ENCODE peak calls at places on chromosomes 2 and 18, in seven cellular contexts. C, I, A, V, L, M and X are unnamed samples.

GRCh38 chr2:88753833-88754584 is 62.5 kb downstream of the RPIA start:
- DNase-seq in C (peak; percentile 1), I (no peak), A (no peak), V (no peak), L (no peak), M (no peak), X (peak; percentile 57)

GRCh38 chr2:256094-256493 is 7.7 kb downstream of the SH3YL1 start:
- DNase-seq in C (no peak), I (no peak), A (no peak), V (no peak), L (no peak), M (no peak), X (no peak)

GRCh38 chr18:58847383-58848071 is 17.1 kb upstream of the ZNF532 start:
- DNase-seq in C (no peak), I (no peak), A (no peak), V (no peak), L (no peak), M (no peak), X (no peak)

GRCh38 chr18:67367540-67367939 is 149.0 kb downstream of the DSEL start:
- DNase-seq in C (peak; percentile 3), I (no peak), A (no peak), V (no peak), L (no peak), M (no peak), X (no peak)

GRCh38 chr2:45674035-45674791 is 22.7 kb downstream of the PRKCE start:
- DNase-seq in C (no peak), I (no peak), A (no peak), V (no peak), L (no peak), M (peak; percentile 18), X (no peak)

GRCh38 chr2:216144372-216144771 is 35.2 kb downstream of the XRCC5 start:
- DNase-seq in C (no peak), I (no peak), A (no peak), V (no peak), L (no peak), M (no peak), X (no peak)

GRCh38 chr2:38740851-38741541 is 10.2 kb downstream of the SRSF7 start:
- DNase-seq in C (peak; percentile 72), I (no peak), A (no peak), V (peak; percentile 47), L (no peak), M (peak; percentile 85), X (peak; percentile 32)

GRCh38 chr2:160425394-160425793 is 68.2 kb downstream of the RBMS1 start:
- DNase-seq in C (no peak), I (no peak), A (no peak), V (no peak), L (peak; percentile 31), M (no peak), X (peak; percentile 41)

GRCh38 chr18:24928479-24928878 is 423.5 kb downstream of the ZNF521 start:
- DNase-seq in C (no peak), I (no peak), A (no peak), V (no peak), L (no peak), M (peak; percentile 29), X (no peak)

GRCh38 chr2:99260184-99260583 is 4.7 kb upstream of the LYG2 start:
- DNase-seq in C (no peak), I (no peak), A (no peak), V (no peak), L (no peak), M (no peak), X (no peak)

GRCh38 chr2:240798327-240798905 is 21.6 kb downstream of the KIF1A start:
- DNase-seq in C (no peak), I (no peak), A (no peak), V (no peak), L (no peak), M (no peak), X (no peak)

GRCh38 chr2:14220101-14220500 is 412.4 kb upstream of the LRATD1 start:
- DNase-seq in C (no peak), I (no peak), A (no peak), V (peak; percentile 1), L (peak; percentile 11), M (no peak), X (no peak)

GRCh38 chr2:46040563-46041155 is 256.5 kb upstream of the EPAS1 start:
- DNase-seq in C (no peak), I (no peak), A (no peak), V (no peak), L (no peak), M (no peak), X (no peak)

GRCh38 chr2:127320586-127321275 is 26.8 kb upstream of the ERCC3 start:
- DNase-seq in C (no peak), I (no peak), A (no peak), V (no peak), L (no peak), M (no peak), X (no peak)